ENCODE peak calls at places on chromosome 4, in eight cellular contexts. U is foreskin fibroblast; F is Right ventricle myocardium superior; J is hypothalamus; L is cortex of kidney; Z is activated CD4-positive, alpha-beta T cell treated with anti-CD3 and anti-CD28 coated beads for 1 hour; H is activated T-helper 1 cell treated with anti-CD3 and anti-CD28 coated beads, Interleukin-12 subunit alpha, Interleukin-12 subunit beta, Interleukin-2, Interleukin-4 antibody, amounts not matched to agents 30 ng/mL and 10 ng/mL and 1 ng/mL, durations not matched to agents 14 hours and 24 hours and 36 hours; Q is stomach. M is an unnamed sample.

GRCh38 chr4:138037716-138038115 is 204.4 kb downstream of the SLC7A11 start:
- DNase-seq in U (peak; percentile 84), F (no peak), J (no peak), L (no peak), Z (no peak), H (no peak), Q (no peak), M (no peak)

GRCh38 chr4:8001564-8002355 is 62.1 kb upstream of the AFAP1 start:
- DNase-seq in U (no peak), F (peak; percentile 24), J (no peak), L (no peak), Z (no peak), H (no peak), Q (no peak), M (no peak)

GRCh38 chr4:150581611-150582010 is 340 bp upstream of the MAB21L2 start:
- DNase-seq in U (no peak), F (no peak), J (no peak), L (no peak), Z (no peak), H (no peak), Q (no peak), M (no peak)

GRCh38 chr4:186569533-186570192 is 14.3 kb upstream of the MTNR1A start:
- DNase-seq in U (no peak), F (no peak), J (no peak), L (no peak), Z (no peak), H (no peak), Q (no peak), M (no peak)

GRCh38 chr4:21304061-21304541 is 603.8 kb downstream of the PACRGL start:
- DNase-seq in U (peak; percentile 9), F (no peak), J (peak; percentile 19), L (no peak), Z (no peak), H (no peak), Q (peak; percentile 43), M (peak; percentile 12)

GRCh38 chr4:46124773-46125172 is 919 bp upstream of the GABRG1 start:
- DNase-seq in U (no peak), F (peak; percentile 20), J (peak; percentile 66), L (no peak), Z (no peak), H (no peak), Q (no peak), M (peak; percentile 9)

GRCh38 chr4:2411786-2412510 is 6.5 kb downstream of the ZFYVE28 start:
- DNase-seq in U (no peak), F (no peak), J (no peak), L (no peak), Z (no peak), H (no peak), Q (no peak), M (no peak)

GRCh38 chr4:65646136-65646535 is 24.2 kb downstream of the EPHA5 start:
- DNase-seq in U (no peak), F (no peak), J (no peak), L (no peak), Z (no peak), H (no peak), Q (no peak), M (no peak)

GRCh38 chr4:153418114-153418513 is 48.0 kb upstream of the TMEM131L start:
- DNase-seq in U (peak; percentile 22), F (no peak), J (no peak), L (no peak), Z (no peak), H (no peak), Q (no peak), M (no peak)

GRCh38 chr4:139522457-139522856 is 33.6 kb downstream of the SETD7 start:
- DNase-seq in U (no peak), F (no peak), J (no peak), L (no peak), Z (no peak), H (no peak), Q (no peak), M (no peak)

GRCh38 chr4:5711479-5712184 is 631 bp downstream of the EVC start:
- DNase-seq in U (peak; percentile 68), F (peak; percentile 60), J (no peak), L (no peak), Z (no peak), H (no peak), Q (no peak), M (no peak)

GRCh38 chr4:14035076-14035475 is 407.6 kb upstream of the BOD1L1 start:
- DNase-seq in U (no peak), F (no peak), J (no peak), L (no peak), Z (no peak), H (no peak), Q (no peak), M (no peak)

GRCh38 chr4:143531368-143531767 is 17.9 kb downstream of the SMARCA5 start:
- DNase-seq in U (peak; percentile 29), F (no peak), J (no peak), L (no peak), Z (no peak), H (no peak), Q (no peak), M (peak; percentile 0)

GRCh38 chr4:100657187-100657586 is 139.4 kb upstream of the EMCN start:
- DNase-seq in U (peak; percentile 17), F (no peak), J (no peak), L (no peak), Z (no peak), H (no peak), Q (no peak), M (no peak)

GRCh38 chr4:145130788-145131398 is 32.8 kb downstream of the ABCE1 start:
- DNase-seq in U (peak; percentile 80), F (no peak), J (no peak), L (no peak), Z (no peak), H (peak; percentile 11), Q (no peak), M (no peak)

GRCh38 chr4:25830545-25830944 is 32.2 kb downstream of the SEL1L3 start:
- DNase-seq in U (no peak), F (no peak), J (no peak), L (no peak), Z (no peak), H (no peak), Q (no peak), M (no peak)

GRCh38 chr4:88341227-88342192 is 37.1 kb upstream of the HERC6 start:
- DNase-seq in U (peak; percentile 93), F (peak; percentile 40), J (peak; percentile 17), L (no peak), Z (no peak), H (no peak), Q (no peak), M (no peak)

GRCh38 chr4:104493071-104493831 is 1.4 kb downstream of the CXXC4 start:
- DNase-seq in U (no peak), F (no peak), J (no peak), L (no peak), Z (no peak), H (no peak), Q (no peak), M (peak; percentile 63)

GRCh38 chr4:153223935-153224334 is 19.7 kb downstream of the TRIM2 start:
- DNase-seq in U (peak; percentile 67), F (no peak), J (no peak), L (no peak), Z (no peak), H (no peak), Q (no peak), M (peak; percentile 59)

GRCh38 chr4:78954048-78954666 is 14.9 kb upstream of the PAQR3 start:
- DNase-seq in U (peak; percentile 35), F (no peak), J (no peak), L (no peak), Z (no peak), H (no peak), Q (no peak), M (peak; percentile 83)

GRCh38 chr4:22688236-22688635 is 4.5 kb upstream of the GBA3 start:
- DNase-seq in U (peak; percentile 15), F (no peak), J (no peak), L (no peak), Z (no peak), H (no peak), Q (no peak), M (no peak)

GRCh38 chr4:154485127-154485773 is 6.3 kb downstream of the DCHS2 start:
- DNase-seq in U (no peak), F (no peak), J (no peak), L (no peak), Z (no peak), H (no peak), Q (no peak), M (no peak)

GRCh38 chr4:182555997-182556418 is 312.8 kb downstream of the TENM3 start:
- DNase-seq in U (peak; percentile 71), F (no peak), J (no peak), L (no peak), Z (no peak), H (no peak), Q (no peak), M (peak; percentile 91)

GRCh38 chr4:73583661-73584060 is 36.6 kb downstream of the RASSF6 start:
- DNase-seq in U (no peak), F (no peak), J (no peak), L (no peak), Z (no peak), H (no peak), Q (no peak), M (no peak)

GRCh38 chr4:54657556-54658313 is at the start of gene KIT:
- DNase-seq in U (peak; percentile 81), F (peak; percentile 44), J (peak; percentile 12), L (no peak), Z (no peak), H (no peak), Q (peak; percentile 57), M (peak; percentile 91)

GRCh38 chr4:8538076-8538702 is 42.0 kb upstream of the GPR78 start:
- DNase-seq in U (no peak), F (no peak), J (no peak), L (no peak), Z (no peak), H (no peak), Q (no peak), M (no peak)

GRCh38 chr4:1347410-1347864 is 429 bp downstream of the UVSSA start:
- DNase-seq in U (peak; percentile 89), F (peak; percentile 88), J (peak; percentile 41), L (no peak), Z (no peak), H (peak; percentile 55), Q (peak; percentile 72), M (peak; percentile 62)

M was measured in NCI-H69.